ENCODE peak calls at places on chromosomes 5 and 9, in six cellular contexts. One of them, this sample, is unnamed. For H3K4me1, the result is how much of the 10 kb centered on the place peaks cover.

GRCh38 chr9:121498150-121498486 is 1.5 kb downstream of the GGTA1 start:
- DNase-seq in heart right ventricle: peak
- DNase-seq in hepatocyte: peak
- DNase-seq in tibial nerve: no peak
- DNase-seq in left ventricle myocardium inferior: peak
- DNase-seq in pancreas: peak
- DNase-seq in this sample: peak

GRCh38 chr5:82019342-82020138 is 47.7 kb downstream of the ATG10 start:
- DNase-seq in heart right ventricle: no peak
- DNase-seq in hepatocyte: peak
- DNase-seq in tibial nerve: no peak
- DNase-seq in left ventricle myocardium inferior: no peak
- DNase-seq in pancreas: no peak
- DNase-seq in this sample: no peak

GRCh38 chr5:14160116-14160515 is 17.0 kb downstream of the TRIO start:
- DNase-seq in heart right ventricle: no peak
- DNase-seq in hepatocyte: no peak
- DNase-seq in tibial nerve: no peak
- DNase-seq in left ventricle myocardium inferior: no peak
- DNase-seq in pancreas: no peak
- DNase-seq in this sample: peak

GRCh38 chr9:124220551-124221451 is 36.9 kb upstream of the NEK6 start:
- DNase-seq in heart right ventricle: peak
- DNase-seq in hepatocyte: no peak
- DNase-seq in tibial nerve: no peak
- DNase-seq in left ventricle myocardium inferior: no peak
- DNase-seq in pancreas: peak
- DNase-seq in this sample: no peak

GRCh38 chr5:98940586-98940985 is 11.8 kb upstream of the CHD1 start:
- DNase-seq in heart right ventricle: peak
- DNase-seq in hepatocyte: no peak
- DNase-seq in tibial nerve: no peak
- DNase-seq in left ventricle myocardium inferior: no peak
- DNase-seq in pancreas: no peak
- DNase-seq in this sample: no peak

GRCh38 chr9:76302947-76303550 is 91.2 kb downstream of the RFK start:
- DNase-seq in heart right ventricle: no peak
- DNase-seq in hepatocyte: peak
- DNase-seq in tibial nerve: no peak
- DNase-seq in left ventricle myocardium inferior: no peak
- DNase-seq in pancreas: no peak
- DNase-seq in this sample: peak

GRCh38 chr9:98536542-98537173 is 172.1 kb downstream of the GABBR2 start:
- DNase-seq in heart right ventricle: no peak
- DNase-seq in hepatocyte: peak
- DNase-seq in tibial nerve: no peak
- DNase-seq in left ventricle myocardium inferior: no peak
- DNase-seq in pancreas: no peak
- DNase-seq in this sample: no peak

GRCh38 chr9:13967011-13967410 is 346.9 kb downstream of the NFIB start:
- DNase-seq in heart right ventricle: no peak
- DNase-seq in hepatocyte: no peak
- DNase-seq in tibial nerve: no peak
- DNase-seq in left ventricle myocardium inferior: no peak
- DNase-seq in pancreas: no peak
- DNase-seq in this sample: no peak

GRCh38 chr9:93954436-93955355 is at the start of gene BARX1:
- DNase-seq in heart right ventricle: no peak
- DNase-seq in hepatocyte: no peak
- DNase-seq in tibial nerve: no peak
- DNase-seq in left ventricle myocardium inferior: no peak
- DNase-seq in pancreas: no peak
- DNase-seq in this sample: no peak

GRCh38 chr9:4828776-4829175 is 36.0 kb downstream of the RCL1 start:
- DNase-seq in heart right ventricle: no peak
- DNase-seq in hepatocyte: no peak
- DNase-seq in tibial nerve: no peak
- DNase-seq in left ventricle myocardium inferior: no peak
- DNase-seq in pancreas: no peak
- DNase-seq in this sample: peak

GRCh38 chr5:169778622-169779596 is 141.8 kb downstream of the DOCK2 start:
- DNase-seq in heart right ventricle: no peak
- DNase-seq in hepatocyte: no peak
- DNase-seq in tibial nerve: no peak
- DNase-seq in left ventricle myocardium inferior: no peak
- DNase-seq in pancreas: no peak
- DNase-seq in this sample: no peak

GRCh38 chr5:556909-557441 is 32.7 kb upstream of the SLC9A3 start:
- DNase-seq in heart right ventricle: no peak
- DNase-seq in hepatocyte: peak
- DNase-seq in tibial nerve: no peak
- DNase-seq in left ventricle myocardium inferior: no peak
- DNase-seq in pancreas: peak
- DNase-seq in this sample: peak

GRCh38 chr9:81755721-81756120 is 66.4 kb upstream of the TLE1 start:
- DNase-seq in heart right ventricle: no peak
- DNase-seq in hepatocyte: no peak
- DNase-seq in tibial nerve: no peak
- DNase-seq in left ventricle myocardium inferior: no peak
- DNase-seq in pancreas: no peak
- DNase-seq in this sample: no peak

GRCh38 chr9:81753436-81753835 is 64.1 kb upstream of the TLE1 start:
- DNase-seq in heart right ventricle: no peak
- DNase-seq in hepatocyte: no peak
- DNase-seq in tibial nerve: no peak
- DNase-seq in left ventricle myocardium inferior: no peak
- DNase-seq in pancreas: no peak
- DNase-seq in this sample: no peak

GRCh38 chr9:81759680-81760215 is 70.4 kb upstream of the TLE1 start:
- DNase-seq in heart right ventricle: peak
- DNase-seq in hepatocyte: peak
- DNase-seq in tibial nerve: no peak
- DNase-seq in left ventricle myocardium inferior: no peak
- DNase-seq in pancreas: no peak
- DNase-seq in this sample: peak

GRCh38 chr9:81758123-81758797 is 68.9 kb upstream of the TLE1 start:
- DNase-seq in heart right ventricle: no peak
- DNase-seq in hepatocyte: no peak
- DNase-seq in tibial nerve: no peak
- DNase-seq in left ventricle myocardium inferior: no peak
- DNase-seq in pancreas: no peak
- DNase-seq in this sample: no peak

DNA sequence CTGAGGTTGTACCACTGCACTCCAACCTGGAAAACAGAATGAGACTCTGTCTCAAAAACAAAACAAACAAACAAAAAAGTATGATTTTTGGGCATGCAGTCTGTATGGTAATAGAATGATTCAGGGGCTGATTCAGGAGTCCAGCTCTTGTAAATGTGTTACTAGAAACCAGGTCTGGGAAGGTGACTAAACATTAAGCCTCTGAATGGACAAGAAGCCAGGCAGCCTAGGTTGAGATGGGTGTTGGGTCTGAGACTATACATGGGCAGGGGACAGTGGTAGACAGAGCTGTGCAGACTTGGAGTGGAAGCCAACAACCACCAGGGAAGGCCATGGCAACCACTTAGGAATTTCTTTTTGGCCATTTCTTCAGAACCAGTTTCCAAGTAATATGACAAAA is 64.9 kb upstream of the TLE1 start:
- DNase-seq in heart right ventricle: no peak
- DNase-seq in hepatocyte: no peak
- DNase-seq in tibial nerve: no peak
- DNase-seq in left ventricle myocardium inferior: no peak
- DNase-seq in pancreas: no peak
- DNase-seq in this sample: no peak
- H3K27ac ChIP-seq in heart right ventricle: no peak
- H3K27ac ChIP-seq in hepatocyte: no peak
- H3K27ac ChIP-seq in tibial nerve: no peak
- H3K27ac ChIP-seq in left ventricle myocardium inferior: no peak
- H3K27ac ChIP-seq in pancreas: no peak
- H3K27ac ChIP-seq in this sample: no peak

GRCh38 chr5:119333421-119333851 is 22.4 kb upstream of the TNFAIP8 start:
- DNase-seq in heart right ventricle: no peak
- DNase-seq in hepatocyte: no peak
- DNase-seq in tibial nerve: no peak
- DNase-seq in left ventricle myocardium inferior: no peak
- DNase-seq in pancreas: no peak
- DNase-seq in this sample: no peak

GRCh38 chr5:119330367-119331183 is 25.2 kb upstream of the TNFAIP8 start:
- DNase-seq in heart right ventricle: no peak
- DNase-seq in hepatocyte: no peak
- DNase-seq in tibial nerve: no peak
- DNase-seq in left ventricle myocardium inferior: no peak
- DNase-seq in pancreas: no peak
- DNase-seq in this sample: no peak

GRCh38 chr5:119331566-119332095 is 24.2 kb upstream of the TNFAIP8 start:
- DNase-seq in heart right ventricle: no peak
- DNase-seq in hepatocyte: no peak
- DNase-seq in tibial nerve: no peak
- DNase-seq in left ventricle myocardium inferior: no peak
- DNase-seq in pancreas: no peak
- DNase-seq in this sample: no peak

GRCh38 chr5:119335261-119335677 is 20.6 kb upstream of the TNFAIP8 start:
- DNase-seq in heart right ventricle: no peak
- DNase-seq in hepatocyte: no peak
- DNase-seq in tibial nerve: no peak
- DNase-seq in left ventricle myocardium inferior: no peak
- DNase-seq in pancreas: no peak
- DNase-seq in this sample: no peak

GRCh38 chr5:119332978-119333401 is 22.8 kb upstream of the TNFAIP8 start:
- DNase-seq in heart right ventricle: no peak
- DNase-seq in hepatocyte: no peak
- DNase-seq in tibial nerve: no peak
- DNase-seq in left ventricle myocardium inferior: no peak
- DNase-seq in pancreas: no peak
- DNase-seq in this sample: no peak
- H3K4me3 ChIP-seq in heart right ventricle: peak
- H3K4me3 ChIP-seq in hepatocyte: no peak
- H3K4me3 ChIP-seq in tibial nerve: no peak
- H3K4me3 ChIP-seq in left ventricle myocardium inferior: peak
- H3K4me3 ChIP-seq in pancreas: no peak
- H3K4me3 ChIP-seq in this sample: no peak

DNA sequence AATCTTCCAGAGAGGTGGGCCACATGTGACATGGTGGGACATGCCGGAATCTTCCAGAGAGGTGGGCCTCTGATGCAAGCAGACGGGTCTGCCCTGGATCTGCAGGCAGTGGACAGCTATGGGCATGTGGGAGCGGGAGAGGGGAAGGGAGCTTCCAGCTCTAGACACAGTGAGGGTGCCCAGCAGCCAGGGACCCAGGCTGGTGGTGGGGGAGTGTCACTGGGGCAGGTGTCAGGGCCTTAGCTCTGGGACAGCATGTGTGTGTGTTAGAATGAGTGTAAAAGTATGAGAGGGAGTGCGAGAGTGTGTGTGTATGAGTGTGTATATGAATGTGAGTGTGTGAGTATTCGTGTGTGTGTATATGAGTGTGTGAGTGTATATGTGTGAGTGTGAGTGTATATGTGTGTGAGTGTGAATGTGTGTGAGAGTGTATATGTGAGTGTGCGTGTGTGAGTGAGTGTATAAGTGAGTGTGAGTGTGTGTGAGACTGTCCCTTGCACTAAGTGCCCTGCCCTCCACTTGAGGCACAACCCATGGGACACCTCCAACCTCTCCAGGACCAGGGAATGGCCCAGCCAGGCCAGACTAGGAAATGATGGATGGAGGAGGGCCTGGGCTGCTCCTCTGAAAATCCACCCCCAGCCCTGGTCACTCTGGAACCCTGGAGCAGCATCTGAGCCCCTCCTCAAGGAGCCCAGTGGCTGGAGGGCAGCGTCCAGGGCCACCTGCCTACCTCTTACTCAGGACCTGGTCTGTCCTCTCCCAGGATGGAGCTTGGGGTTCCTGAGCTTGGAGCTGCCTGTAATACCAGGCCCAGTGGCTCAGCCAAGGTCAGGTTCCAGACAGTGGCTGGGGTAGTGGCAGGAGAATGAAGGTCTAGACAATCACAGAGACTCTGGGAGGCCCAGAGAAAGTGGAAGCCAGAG is 122.2 kb downstream of the C9orf50 start:
- DNase-seq in heart right ventricle: no peak
- DNase-seq in hepatocyte: no peak
- DNase-seq in tibial nerve: no peak
- DNase-seq in left ventricle myocardium inferior: no peak
- DNase-seq in pancreas: peak
- DNase-seq in this sample: no peak
- H3K4me1 ChIP-seq in heart right ventricle: half or more
- H3K4me1 ChIP-seq in hepatocyte: half or more
- H3K4me1 ChIP-seq in tibial nerve: under half
- H3K4me1 ChIP-seq in left ventricle myocardium inferior: half or more
- H3K4me1 ChIP-seq in pancreas: under half
- H3K4me1 ChIP-seq in this sample: half or more

GRCh38 chr9:136092741-136093140 is 2.3 kb downstream of the NACC2 start:
- DNase-seq in heart right ventricle: no peak
- DNase-seq in hepatocyte: no peak
- DNase-seq in tibial nerve: no peak
- DNase-seq in left ventricle myocardium inferior: no peak
- DNase-seq in pancreas: no peak
- DNase-seq in this sample: no peak

GRCh38 chr9:136090768-136091581 is 4.1 kb downstream of the NACC2 start:
- DNase-seq in heart right ventricle: peak
- DNase-seq in hepatocyte: no peak
- DNase-seq in tibial nerve: no peak
- DNase-seq in left ventricle myocardium inferior: peak
- DNase-seq in pancreas: no peak
- DNase-seq in this sample: no peak

GRCh38 chr9:136090060-136090735 is 4.9 kb downstream of the NACC2 start:
- DNase-seq in heart right ventricle: no peak
- DNase-seq in hepatocyte: no peak
- DNase-seq in tibial nerve: no peak
- DNase-seq in left ventricle myocardium inferior: no peak
- DNase-seq in pancreas: no peak
- DNase-seq in this sample: no peak

GRCh38 chr9:136092353-136092650 is 2.8 kb downstream of the NACC2 start:
- DNase-seq in heart right ventricle: no peak
- DNase-seq in hepatocyte: no peak
- DNase-seq in tibial nerve: no peak
- DNase-seq in left ventricle myocardium inferior: no peak
- DNase-seq in pancreas: no peak
- DNase-seq in this sample: no peak

DNA sequence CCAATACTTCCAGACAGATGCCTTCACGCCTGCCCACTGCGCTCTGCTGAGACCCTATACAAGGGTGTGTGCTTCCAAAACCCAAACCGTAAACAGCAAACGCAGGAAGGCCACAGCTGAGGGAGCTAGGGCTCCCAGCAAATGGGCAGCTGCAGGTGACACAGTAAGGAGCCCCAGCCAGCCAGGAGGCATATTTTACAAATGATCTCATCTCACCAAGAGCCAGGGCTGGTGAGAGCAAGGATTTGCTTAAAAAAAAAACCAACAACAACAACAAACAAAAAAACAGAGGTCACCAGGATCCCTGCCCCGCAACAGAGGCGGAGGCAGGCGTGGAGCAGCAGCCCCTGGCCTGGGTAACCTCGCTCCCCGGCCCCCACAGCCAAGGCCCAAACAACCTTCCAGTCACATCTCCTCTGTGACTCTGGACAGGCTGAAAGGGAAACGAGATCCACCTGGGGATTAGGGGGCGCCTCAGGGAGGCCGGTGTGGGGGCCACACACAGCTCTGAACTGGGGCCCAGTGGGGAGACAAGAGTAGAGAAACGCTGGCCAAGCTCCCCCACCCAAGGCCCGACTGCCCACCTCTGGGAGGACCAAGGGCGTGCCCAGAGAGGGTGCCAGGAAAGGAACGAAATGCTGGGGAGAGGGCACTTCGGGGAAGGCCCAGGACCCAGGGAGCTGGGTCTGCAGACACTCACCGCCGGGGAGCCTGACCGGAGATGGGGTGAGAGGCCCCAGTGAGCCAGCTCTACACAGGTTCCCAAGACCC is 3.3 kb downstream of the NACC2 start:
- DNase-seq in heart right ventricle: no peak
- DNase-seq in hepatocyte: no peak
- DNase-seq in tibial nerve: no peak
- DNase-seq in left ventricle myocardium inferior: no peak
- DNase-seq in pancreas: no peak
- DNase-seq in this sample: no peak
- H3K27ac ChIP-seq in heart right ventricle: no peak
- H3K27ac ChIP-seq in hepatocyte: no peak
- H3K27ac ChIP-seq in tibial nerve: peak
- H3K27ac ChIP-seq in left ventricle myocardium inferior: peak
- H3K27ac ChIP-seq in pancreas: peak
- H3K27ac ChIP-seq in this sample: no peak

This sample was measured in SJSA1.